ENCODE peak calls at places on chromosomes 12 and 14, in five cellular contexts. D, F, T, E and B are unnamed samples.
A peak's percentile ranks its signal among the peaks of the same experiment; 100 is the strongest.

GRCh38 chr14:60485600-60486251 is at the start of gene C14orf39:
- DNase-seq in D (peak; percentile 45), F (no peak), T (no peak), E (no peak), B (no peak)

GRCh38 chr14:36162267-36162666 is 14.3 kb downstream of the PTCSC3 start:
- DNase-seq in D (no peak), F (no peak), T (no peak), E (no peak), B (no peak)

GRCh38 chr12:3271146-3271545 is 194.0 kb downstream of the TSPAN9 start:
- DNase-seq in D (no peak), F (no peak), T (no peak), E (no peak), B (no peak)

GRCh38 chr14:64244279-64244678 is 49.9 kb downstream of the ESR2 start:
- DNase-seq in D (no peak), F (peak; percentile 55), T (peak; percentile 15), E (no peak), B (no peak)

GRCh38 chr12:87157791-87158190 is 871.4 kb downstream of the C12orf50 start:
- DNase-seq in D (no peak), F (peak; percentile 88), T (peak; percentile 90), E (peak; percentile 49), B (peak; percentile 69)

GRCh38 chr12:12019881-12020280 is 50.9 kb upstream of the BCL2L14 start:
- DNase-seq in D (no peak), F (peak; percentile 81), T (no peak), E (no peak), B (no peak)

GRCh38 chr12:67509987-67510386 is 138.6 kb upstream of the DYRK2 start:
- DNase-seq in D (no peak), F (no peak), T (no peak), E (no peak), B (no peak)

GRCh38 chr14:60331201-60332045 is 82.4 kb downstream of the PPM1A start:
- DNase-seq in D (peak; percentile 89), F (peak; percentile 71), T (peak; percentile 9), E (no peak), B (no peak)

GRCh38 chr12:68808388-68809189 is 612 bp downstream of the MDM2 start:
- DNase-seq in D (peak; percentile 59), F (peak; percentile 98), T (peak; percentile 94), E (peak; percentile 71), B (peak; percentile 86)

GRCh38 chr12:57985685-57986084 is 44.3 kb downstream of the ATP23 start:
- DNase-seq in D (no peak), F (no peak), T (no peak), E (no peak), B (no peak)

GRCh38 chr12:55728185-55728931 is 451 bp downstream of the CD63 start:
- DNase-seq in D (no peak), F (peak; percentile 62), T (peak; percentile 62), E (no peak), B (no peak)

GRCh38 chr14:35533357-35534129 is 421 bp upstream of the INSM2 start:
- DNase-seq in D (peak; percentile 86), F (peak; percentile 56), T (peak; percentile 20), E (no peak), B (no peak)

GRCh38 chr12:54560374-54560858 is 11.0 kb downstream of the PDE1B start:
- DNase-seq in D (peak; percentile 47), F (peak; percentile 73), T (peak; percentile 57), E (no peak), B (peak; percentile 4)

DNA sequence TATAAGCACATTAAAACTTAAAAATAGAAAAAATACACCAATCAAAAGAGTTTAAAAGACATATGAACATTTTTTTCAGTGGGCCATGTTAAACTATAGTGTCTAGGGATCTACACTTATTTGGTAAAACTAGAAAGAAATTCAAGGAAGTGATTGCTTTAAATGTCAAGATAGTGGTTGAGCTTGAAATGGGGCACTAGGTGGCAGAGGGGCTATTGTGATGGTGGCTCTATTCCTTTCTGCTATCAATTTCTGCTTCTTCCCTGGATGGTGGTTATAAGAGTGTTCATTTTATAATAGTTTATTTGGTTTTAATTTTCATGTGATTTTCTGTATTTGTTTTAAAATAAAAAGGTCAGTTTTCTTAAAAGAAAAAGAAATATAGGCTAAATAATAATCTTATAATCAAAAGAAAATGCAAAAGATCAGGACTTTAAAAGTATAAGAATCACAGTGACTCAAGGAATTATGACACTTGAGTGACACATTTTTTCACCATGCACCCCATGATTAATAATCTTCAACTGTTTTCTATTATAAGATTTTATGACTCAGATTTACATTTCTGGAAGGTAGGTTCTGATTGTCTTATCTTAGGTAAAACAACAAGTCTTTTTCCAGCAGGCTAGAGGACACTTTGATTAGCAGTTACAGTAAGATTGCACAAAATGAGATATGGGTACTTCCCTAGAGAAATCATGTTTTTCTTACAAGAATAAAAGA is 137.5 kb downstream of the FSCB start:
- DNase-seq in D (no peak), F (no peak), T (no peak), E (no peak), B (no peak)
- TF ChIP-seq CTCF in D (no peak), F (no peak), T (no peak), E (no peak), B (no peak)

DNA sequence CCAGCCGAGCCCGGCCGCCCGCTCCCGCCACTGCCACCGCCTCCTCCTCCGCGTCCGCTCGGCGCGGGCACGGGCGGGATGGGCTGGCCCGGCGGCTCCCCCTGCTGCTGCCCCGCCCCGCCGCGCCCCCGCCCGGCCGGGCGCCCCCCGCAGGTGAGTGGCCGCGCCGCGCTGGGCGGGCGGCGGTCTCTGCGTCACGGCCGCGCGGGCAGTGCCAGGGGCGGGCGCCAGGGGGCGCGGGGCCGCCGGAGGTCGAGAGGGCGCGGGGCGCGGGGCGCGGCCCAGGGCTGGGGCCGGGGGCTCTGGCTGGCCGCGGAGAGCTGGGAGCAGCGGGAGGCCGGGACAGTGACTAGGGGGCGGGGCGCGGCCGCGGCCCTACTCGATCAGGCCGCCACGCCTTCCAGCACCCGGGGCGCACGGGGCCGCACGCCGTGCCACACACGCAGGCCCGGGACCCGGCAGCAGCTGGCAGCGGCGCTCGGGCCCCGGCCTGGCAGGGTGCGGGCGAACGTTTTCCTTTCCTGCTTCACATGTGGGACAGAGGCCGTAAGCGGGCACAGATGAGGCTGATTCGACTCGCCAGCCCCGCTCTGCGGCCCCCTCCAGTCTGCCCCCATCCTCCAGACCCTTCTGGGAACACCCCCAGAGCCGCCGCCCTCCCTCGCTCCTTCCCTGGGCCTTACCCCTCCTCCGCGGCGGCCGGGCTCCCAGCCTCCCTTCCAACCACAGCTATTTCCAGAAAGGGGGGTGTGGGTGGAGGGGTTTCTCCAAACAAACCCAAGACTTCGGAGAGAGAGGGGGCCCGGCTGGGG is 2.4 kb upstream of the TNS2 start:
- DNase-seq in D (peak; percentile 65), F (peak; percentile 64), T (peak; percentile 90), E (no peak), B (no peak)
- TF ChIP-seq CTCF in D (peak; percentile 46), F (peak; percentile 28), T (no peak), E (peak; percentile 2), B (no peak)

GRCh38 chr12:77202457-77203060 is 137.2 kb upstream of the E2F7 start:
- DNase-seq in D (no peak), F (no peak), T (peak; percentile 25), E (no peak), B (no peak)

GRCh38 chr12:77204055-77204454 is 138.7 kb upstream of the E2F7 start:
- DNase-seq in D (no peak), F (peak; percentile 4), T (no peak), E (no peak), B (no peak)
- TF ChIP-seq CTCF in D (no peak), F (no peak), T (no peak), E (peak; percentile 3), B (no peak)

GRCh38 chr12:110403975-110404675 is 617 bp upstream of the ANAPC7 start:
- DNase-seq in D (peak; percentile 67), F (peak; percentile 85), T (peak; percentile 46), E (no peak), B (no peak)

DNA sequence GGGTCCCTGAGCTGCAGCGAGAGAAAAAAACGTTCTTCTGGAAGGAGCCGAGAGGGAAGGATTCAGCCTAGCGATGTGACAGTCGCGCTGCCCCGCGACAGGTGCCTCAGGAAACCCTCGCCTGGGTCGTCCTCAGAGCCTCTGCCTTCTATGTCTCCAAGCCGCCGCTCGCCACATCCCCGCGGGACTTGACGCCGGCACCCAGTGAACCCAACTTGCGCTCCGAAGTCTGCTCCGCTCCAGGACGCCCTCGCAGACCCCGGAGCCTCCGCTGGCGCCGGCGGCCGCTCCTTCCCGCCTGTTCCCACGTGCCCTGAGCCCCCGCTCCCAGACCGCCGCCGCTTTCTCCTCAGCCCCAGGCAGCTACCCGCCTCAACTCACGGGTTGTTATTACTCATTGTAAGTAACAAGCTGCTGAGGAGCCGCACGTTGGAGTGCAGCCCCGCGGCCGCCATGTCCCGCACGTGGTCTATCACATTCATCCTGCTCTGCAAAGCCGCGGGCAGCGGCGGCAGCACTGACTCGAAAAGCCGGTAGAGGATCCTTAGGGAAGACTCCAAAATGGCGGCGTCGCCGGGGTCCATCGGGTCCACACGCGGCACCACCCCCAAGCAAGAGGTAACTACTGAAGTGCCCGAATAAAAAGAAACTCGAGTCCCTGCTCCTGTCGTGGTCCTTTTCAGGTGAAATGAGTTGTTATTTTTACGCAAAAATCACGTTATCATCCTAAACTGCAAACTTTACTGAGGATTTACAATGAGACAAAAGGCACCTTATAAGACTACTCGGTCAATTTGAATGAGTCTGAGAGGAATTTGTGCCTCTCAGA is at the start of gene ANAPC7:
- DNase-seq in D (peak; percentile 89), F (peak; percentile 87), T (peak; percentile 91), E (no peak), B (peak; percentile 77)
- TF ChIP-seq CTCF in D (no peak), F (no peak), T (no peak), E (peak; percentile 16), B (peak; percentile 21)

GRCh38 chr14:56650977-56651376 is 71.4 kb downstream of the TMEM260 start:
- DNase-seq in D (no peak), F (no peak), T (no peak), E (no peak), B (no peak)
- TF ChIP-seq CTCF in D (no peak), F (no peak), T (no peak), E (no peak), B (no peak)

GRCh38 chr12:5073838-5074237 is 30.2 kb downstream of the KCNA5 start:
- DNase-seq in D (no peak), F (no peak), T (peak; percentile 31), E (no peak), B (no peak)
- TF ChIP-seq CTCF in D (peak; percentile 39), F (no peak), T (peak; percentile 49), E (peak; percentile 44), B (peak; percentile 27)

GRCh38 chr12:125089626-125090025 is 24.4 kb downstream of the AACS start:
- DNase-seq in D (no peak), F (no peak), T (no peak), E (no peak), B (no peak)

GRCh38 chr12:125090437-125090836 is 25.2 kb downstream of the AACS start:
- DNase-seq in D (no peak), F (no peak), T (no peak), E (no peak), B (no peak)

GRCh38 chr12:125091401-125091800 is 26.2 kb downstream of the AACS start:
- DNase-seq in D (no peak), F (no peak), T (no peak), E (no peak), B (no peak)

GRCh38 chr12:125092108-125092871 is 27.1 kb downstream of the AACS start:
- DNase-seq in D (no peak), F (no peak), T (no peak), E (no peak), B (no peak)

DNA sequence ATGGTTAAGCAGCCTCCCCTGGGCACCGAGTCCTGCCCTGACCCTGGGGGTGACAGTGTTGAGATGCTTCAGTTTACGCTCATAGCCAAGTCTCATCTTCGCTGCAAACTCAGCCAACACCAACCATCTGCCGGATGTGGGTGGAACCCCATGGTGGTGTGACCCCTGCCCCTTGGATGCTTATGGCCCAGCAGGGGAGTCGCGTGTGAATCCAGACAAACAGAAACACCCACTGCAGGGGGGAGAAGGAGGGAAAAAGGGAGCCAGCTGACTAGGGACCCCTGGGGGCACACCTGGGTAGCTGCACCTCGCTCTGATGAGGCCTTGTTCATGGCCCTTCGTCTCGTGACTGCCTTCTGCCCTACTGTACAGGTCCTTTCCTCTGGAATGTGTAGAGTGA is 23.8 kb downstream of the AACS start:
- DNase-seq in D (no peak), F (no peak), T (no peak), E (no peak), B (no peak)
- TF ChIP-seq CTCF in D (no peak), F (no peak), T (no peak), E (no peak), B (no peak)